ENCODE peak calls at places on chromosomes 3 and 15, in eight cellular contexts. One of them, this sample, is unnamed.

GRCh38 chr3:24158756-24159155 is 213.7 kb downstream of the NR1D2 start:
- DNase-seq in midbrain: no peak
- DNase-seq in globus pallidus: no peak
- DNase-seq in M059J: peak
- DNase-seq in HS-27A: no peak
- DNase-seq in A549: no peak
- DNase-seq in HT-29: no peak
- DNase-seq in activated T-cell treated with anti-CD3 and anti-CD28 coated beads for 1 hour: no peak
- DNase-seq in this sample: no peak

GRCh38 chr15:40291088-40291574 is 8.3 kb upstream of the ANKRD63 start:
- DNase-seq in midbrain: no peak
- DNase-seq in globus pallidus: no peak
- DNase-seq in M059J: peak
- DNase-seq in HS-27A: no peak
- DNase-seq in A549: peak
- DNase-seq in HT-29: peak
- DNase-seq in activated T-cell treated with anti-CD3 and anti-CD28 coated beads for 1 hour: no peak
- DNase-seq in this sample: peak

GRCh38 chr15:95843241-95843851 is 487.2 kb upstream of the NR2F2 start:
- DNase-seq in midbrain: no peak
- DNase-seq in globus pallidus: peak
- DNase-seq in M059J: peak
- DNase-seq in HS-27A: no peak
- DNase-seq in A549: no peak
- DNase-seq in HT-29: no peak
- DNase-seq in activated T-cell treated with anti-CD3 and anti-CD28 coated beads for 1 hour: no peak
- DNase-seq in this sample: peak

GRCh38 chr3:123702720-123703119 is 117.9 kb upstream of the HACD2 start:
- DNase-seq in midbrain: no peak
- DNase-seq in globus pallidus: no peak
- DNase-seq in M059J: no peak
- DNase-seq in HS-27A: no peak
- DNase-seq in A549: no peak
- DNase-seq in HT-29: no peak
- DNase-seq in activated T-cell treated with anti-CD3 and anti-CD28 coated beads for 1 hour: no peak
- DNase-seq in this sample: no peak

GRCh38 chr15:101380146-101380545 is 85.1 kb upstream of the SNRPA1 start:
- DNase-seq in midbrain: no peak
- DNase-seq in globus pallidus: no peak
- DNase-seq in M059J: no peak
- DNase-seq in HS-27A: no peak
- DNase-seq in A549: no peak
- DNase-seq in HT-29: no peak
- DNase-seq in activated T-cell treated with anti-CD3 and anti-CD28 coated beads for 1 hour: no peak
- DNase-seq in this sample: no peak

GRCh38 chr15:78209646-78210348 is 24.6 kb downstream of the ACSBG1 start:
- DNase-seq in midbrain: no peak
- DNase-seq in globus pallidus: no peak
- DNase-seq in M059J: peak
- DNase-seq in HS-27A: no peak
- DNase-seq in A549: no peak
- DNase-seq in HT-29: peak
- DNase-seq in activated T-cell treated with anti-CD3 and anti-CD28 coated beads for 1 hour: no peak
- DNase-seq in this sample: no peak

GRCh38 chr3:136802481-136802996 is 16.4 kb upstream of the SLC35G2 start:
- DNase-seq in midbrain: peak
- DNase-seq in globus pallidus: no peak
- DNase-seq in M059J: peak
- DNase-seq in HS-27A: no peak
- DNase-seq in A549: no peak
- DNase-seq in HT-29: peak
- DNase-seq in activated T-cell treated with anti-CD3 and anti-CD28 coated beads for 1 hour: no peak
- DNase-seq in this sample: peak

GRCh38 chr3:23992051-23992628 is 47.1 kb downstream of the NR1D2 start:
- DNase-seq in midbrain: peak
- DNase-seq in globus pallidus: no peak
- DNase-seq in M059J: peak
- DNase-seq in HS-27A: no peak
- DNase-seq in A549: no peak
- DNase-seq in HT-29: no peak
- DNase-seq in activated T-cell treated with anti-CD3 and anti-CD28 coated beads for 1 hour: no peak
- DNase-seq in this sample: peak

GRCh38 chr15:84725001-84725491 is 9.1 kb upstream of the SEC11A start:
- DNase-seq in midbrain: no peak
- DNase-seq in globus pallidus: peak
- DNase-seq in M059J: peak
- DNase-seq in HS-27A: peak
- DNase-seq in A549: no peak
- DNase-seq in HT-29: peak
- DNase-seq in activated T-cell treated with anti-CD3 and anti-CD28 coated beads for 1 hour: no peak
- DNase-seq in this sample: peak

GRCh38 chr15:70093481-70094309 is 4.0 kb downstream of the TLE3 start:
- DNase-seq in midbrain: peak
- DNase-seq in globus pallidus: no peak
- DNase-seq in M059J: peak
- DNase-seq in HS-27A: no peak
- DNase-seq in A549: no peak
- DNase-seq in HT-29: peak
- DNase-seq in activated T-cell treated with anti-CD3 and anti-CD28 coated beads for 1 hour: no peak
- DNase-seq in this sample: peak

GRCh38 chr15:74036271-74037170 is 42.0 kb downstream of the PML start:
- DNase-seq in midbrain: peak
- DNase-seq in globus pallidus: no peak
- DNase-seq in M059J: peak
- DNase-seq in HS-27A: no peak
- DNase-seq in A549: peak
- DNase-seq in HT-29: peak
- DNase-seq in activated T-cell treated with anti-CD3 and anti-CD28 coated beads for 1 hour: no peak
- DNase-seq in this sample: peak

GRCh38 chr3:55243686-55244085 is 243.4 kb downstream of the WNT5A start:
- DNase-seq in midbrain: no peak
- DNase-seq in globus pallidus: no peak
- DNase-seq in M059J: no peak
- DNase-seq in HS-27A: no peak
- DNase-seq in A549: no peak
- DNase-seq in HT-29: no peak
- DNase-seq in activated T-cell treated with anti-CD3 and anti-CD28 coated beads for 1 hour: no peak
- DNase-seq in this sample: no peak